ENCODE peak calls at places on chromosomes 16 and 17, in four cellular contexts. B, N, R and K are unnamed samples. For H3K4me1, the result is how much of the 10 kb centered on the place peaks cover.

GRCh38 chr17:5706835-5707234 is 122.5 kb upstream of the NLRP1 start:
- DNase-seq in N (no peak), R (peak), B (peak), K (peak)

GRCh38 chr16:10992797-10993196 is 48.4 kb downstream of the CLEC16A start:
- DNase-seq in R (peak), B (no peak), N (no peak), K (no peak)

GRCh38 chr16:78925071-78925714 is 675.3 kb downstream of the MAF start:
- DNase-seq in N (no peak), B (peak), R (no peak), K (peak)

GRCh38 chr16:66342294-66342900 is 24.1 kb upstream of the CDH5 start:
- DNase-seq in N (no peak), R (peak), B (no peak), K (no peak)

GRCh38 chr17:27319536-27320221 is 25.8 kb downstream of the WSB1 start:
- DNase-seq in B (peak), R (no peak), N (no peak), K (peak)

GRCh38 chr17:50668025-50668837 is 33.5 kb downstream of the ABCC3 start:
- DNase-seq in B (no peak), R (peak), N (no peak), K (no peak)

GRCh38 chr16:87855852-87856715 is 13.2 kb downstream of the SLC7A5 start:
- DNase-seq in N (peak), B (peak), R (peak), K (peak)

GRCh38 chr16:17205279-17206139 is 265.3 kb downstream of the XYLT1 start:
- DNase-seq in R (no peak), B (no peak), N (no peak), K (no peak)

GRCh38 chr17:51734462-51734861 is 424.1 kb downstream of the CA10 start:
- DNase-seq in N (no peak), R (peak), B (peak), K (no peak)

GRCh38 chr17:5788266-5788900 is 204.1 kb upstream of the NLRP1 start:
- DNase-seq in B (no peak), N (no peak), R (peak), K (no peak)

GRCh38 chr16:14003119-14003570 is 68.0 kb upstream of the MRTFB start:
- DNase-seq in R (peak), B (peak), N (peak), K (peak)

GRCh38 chr17:81395600-81396277 is 482 bp downstream of the BAHCC1 start:
- DNase-seq in R (peak), B (no peak), N (no peak), K (peak)

GRCh38 chr17:81392909-81393654 is 2.2 kb upstream of the BAHCC1 start:
- DNase-seq in N (no peak), B (peak), R (peak), K (no peak)

GRCh38 chr17:81394831-81395599 is at the start of gene BAHCC1:
- DNase-seq in B (peak), N (peak), R (peak), K (peak)

GRCh38 chr17:81393684-81394376 is 1.4 kb upstream of the BAHCC1 start:
- DNase-seq in R (peak), B (peak), N (peak), K (peak)

DNA sequence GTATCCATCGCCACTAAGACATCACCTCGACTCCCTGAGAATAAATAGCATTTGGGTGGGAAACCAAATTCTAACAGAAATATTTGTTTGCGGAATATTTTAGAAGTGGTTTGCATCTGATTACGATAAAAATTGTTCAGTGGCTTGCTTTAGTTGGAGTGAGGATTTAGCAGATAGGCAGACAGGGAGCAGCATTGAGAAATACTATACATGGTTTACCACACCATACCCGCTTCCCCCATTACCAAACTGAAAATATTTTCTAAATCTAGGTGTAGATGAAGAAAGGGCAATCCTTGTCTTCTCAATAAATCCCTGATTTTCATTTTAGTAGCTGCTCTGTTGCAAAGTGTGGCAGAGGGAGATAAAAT is 895 bp upstream of the BAHCC1 start:
- DNase-seq in R (peak), B (no peak), N (no peak), K (no peak)
- TF ChIP-seq CTCF in R (no peak), B (no peak), N (no peak), K (no peak)

GRCh38 chr17:6969323-6969726 is 26.5 kb upstream of the ALOX12 start:
- DNase-seq in N (no peak), R (peak), B (no peak), K (no peak)

DNA sequence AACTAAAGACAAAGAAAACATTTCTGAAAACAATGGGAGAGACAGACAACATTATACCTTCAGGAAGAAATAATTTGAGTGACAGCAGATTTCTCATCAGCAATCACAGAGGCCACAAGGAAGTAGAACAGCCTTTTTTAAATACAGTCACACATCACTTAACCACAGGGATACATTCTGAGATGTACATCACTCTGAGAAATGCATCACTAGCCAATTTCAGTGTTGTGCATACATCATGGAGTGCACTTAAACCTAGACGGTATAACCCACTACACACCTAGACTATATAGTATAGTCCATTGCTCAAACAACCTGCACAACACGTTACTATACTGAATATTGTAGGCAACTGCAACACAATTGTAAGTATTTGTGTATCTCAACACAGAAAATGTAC is 24.9 kb upstream of the ALOX12 start:
- DNase-seq in B (no peak), R (no peak), N (no peak), K (no peak)
- H3K4me1 ChIP-seq in B (under half), R (under half), N (under half), K (under half)

DNA sequence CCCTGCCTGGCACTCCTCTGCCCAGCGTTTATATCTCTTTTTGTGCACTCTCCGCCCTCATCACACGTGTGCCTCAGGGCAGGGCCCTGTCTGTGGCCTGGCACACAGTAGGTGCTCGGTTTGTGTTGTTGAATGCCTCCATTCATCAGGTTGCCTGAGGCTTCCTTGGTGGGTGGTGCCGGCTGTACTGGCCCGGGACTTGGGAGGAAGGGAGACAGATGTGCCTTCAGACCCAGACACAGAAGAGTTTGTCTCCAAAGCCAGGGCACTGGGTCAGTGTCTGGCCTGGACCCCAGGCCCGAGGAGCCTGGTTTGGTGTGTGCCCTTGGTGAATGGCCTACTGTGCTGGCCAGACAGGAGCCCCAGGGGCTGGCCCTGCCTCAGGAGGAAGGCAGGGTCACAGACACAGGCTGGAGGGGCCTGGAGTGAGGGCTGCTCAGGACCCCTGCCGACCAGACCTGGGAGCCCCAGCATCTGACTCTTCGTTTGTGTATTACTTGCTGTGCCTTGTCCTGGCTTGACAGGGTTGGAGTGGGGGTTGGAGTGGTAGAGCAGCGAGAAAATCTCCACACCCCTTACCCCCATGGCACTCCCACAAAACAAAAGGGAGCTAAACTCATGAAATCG is 71.7 kb downstream of the RAI1 start:
- DNase-seq in N (no peak), B (no peak), R (no peak), K (no peak)
- H3K4me3 ChIP-seq in N (no peak), B (peak), R (peak), K (peak)

DNA sequence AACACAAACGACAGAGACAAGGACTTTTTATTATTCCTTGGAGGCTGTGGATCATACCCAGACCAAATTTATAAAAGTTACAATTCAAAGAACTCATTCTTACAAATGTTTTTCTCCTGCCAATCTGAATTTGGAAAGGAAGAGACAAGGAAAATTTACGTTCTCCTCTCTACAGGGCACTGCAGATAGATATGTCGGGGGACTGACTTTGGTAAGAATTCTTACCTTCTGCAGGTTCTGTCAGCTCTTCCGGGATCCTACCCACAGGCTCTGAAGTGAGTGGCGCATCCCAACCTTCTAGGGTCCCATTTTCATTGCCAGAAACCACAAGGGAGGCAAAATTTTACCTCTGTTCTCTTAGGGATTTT is 2.2 kb upstream of the SLFN12L start:
- DNase-seq in R (no peak), N (no peak), B (no peak), K (no peak)
- TF ChIP-seq CTCF in R (no peak), N (no peak), B (peak), K (no peak)

GRCh38 chr16:70577256-70577698 is 53.7 kb downstream of the SF3B3 start:
- DNase-seq in N (no peak), R (peak), B (peak), K (no peak)
- H3K4me1 ChIP-seq in N (under half), R (under half), B (under half), K (under half)

DNA sequence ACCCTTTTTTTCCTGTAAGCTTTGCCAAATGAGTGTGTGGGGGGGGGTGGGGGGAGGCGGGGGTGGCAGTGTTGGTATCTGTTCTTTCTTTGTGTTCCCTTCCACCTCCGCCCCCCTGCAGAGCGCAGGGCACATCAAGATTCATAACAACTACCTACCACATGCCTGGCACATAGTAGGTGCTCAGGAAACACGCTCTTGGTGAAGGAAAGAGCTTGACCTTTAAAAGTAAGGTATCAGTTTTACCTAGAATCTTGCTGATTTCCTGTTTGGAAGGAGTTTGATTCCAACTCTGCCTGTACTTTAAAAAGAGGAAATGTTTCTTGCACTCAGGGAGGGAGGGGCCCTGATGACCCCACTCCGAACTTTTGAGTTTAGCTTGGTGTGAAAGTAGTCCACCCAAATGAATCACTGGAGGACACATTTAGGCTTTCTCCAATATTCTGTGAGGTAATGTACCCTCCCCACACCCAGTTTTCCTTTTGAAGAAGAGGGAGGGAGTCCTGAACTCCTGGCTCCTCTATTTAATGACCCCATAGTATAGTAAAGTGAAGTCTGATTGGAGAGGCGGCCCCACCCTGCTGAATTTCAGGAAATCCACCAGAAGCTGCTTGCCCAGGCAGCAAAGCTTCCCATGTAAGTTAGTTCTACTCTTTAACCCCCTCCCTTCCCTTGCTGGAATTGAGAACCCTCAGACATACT is 549 bp upstream of the FAM20A start:
- DNase-seq in B (peak), N (no peak), R (no peak), K (no peak)
- H3K4me3 ChIP-seq in B (peak), N (no peak), R (peak), K (peak)